ENCODE peak calls at places on chromosomes 5 and 9, in four cellular contexts. One of them, this sample, is unnamed. For H3K36me3, the result is how much of the 10 kb centered on the place peaks cover.

GRCh38 chr5:124634228-124634819 is 112.1 kb downstream of the ZNF608 start:
- DNase-seq in adrenal gland: no peak
- DNase-seq in aorta: no peak
- DNase-seq in K562: no peak
- DNase-seq in this sample: no peak

GRCh38 chr9:126605792-126606482 is 7.8 kb upstream of the LMX1B start:
- DNase-seq in adrenal gland: no peak
- DNase-seq in aorta: peak
- DNase-seq in K562: no peak
- DNase-seq in this sample: peak

GRCh38 chr9:70229026-70229425 is 29.8 kb upstream of the SMC5 start:
- DNase-seq in adrenal gland: no peak
- DNase-seq in aorta: no peak
- DNase-seq in K562: no peak
- DNase-seq in this sample: peak

GRCh38 chr5:90488791-90489190 is 14.1 kb downstream of the POLR3G start:
- DNase-seq in adrenal gland: no peak
- DNase-seq in aorta: no peak
- DNase-seq in K562: no peak
- DNase-seq in this sample: no peak

GRCh38 chr5:71600783-71601182 is 13.6 kb downstream of the MCCC2 start:
- DNase-seq in adrenal gland: no peak
- DNase-seq in aorta: no peak
- DNase-seq in K562: no peak
- DNase-seq in this sample: no peak

GRCh38 chr5:64195981-64196380 is 30.3 kb downstream of the RNF180 start:
- DNase-seq in adrenal gland: no peak
- DNase-seq in aorta: no peak
- DNase-seq in K562: no peak
- DNase-seq in this sample: no peak

GRCh38 chr5:174271316-174271715 is 225.8 kb downstream of the NSG2 start:
- DNase-seq in adrenal gland: no peak
- DNase-seq in aorta: no peak
- DNase-seq in K562: no peak
- DNase-seq in this sample: no peak

GRCh38 chr5:80216753-80217596 is 38.9 kb downstream of the SERINC5 start:
- DNase-seq in adrenal gland: peak
- DNase-seq in aorta: peak
- DNase-seq in K562: no peak
- DNase-seq in this sample: no peak

GRCh38 chr5:72358925-72359324 is 38.8 kb downstream of the PTCD2 start:
- DNase-seq in adrenal gland: no peak
- DNase-seq in aorta: no peak
- DNase-seq in K562: no peak
- DNase-seq in this sample: no peak

GRCh38 chr9:112059980-112060348 is 115.1 kb downstream of the SUSD1 start:
- DNase-seq in adrenal gland: no peak
- DNase-seq in aorta: no peak
- DNase-seq in K562: no peak
- DNase-seq in this sample: no peak

GRCh38 chr9:120830151-120830550 is 12.6 kb downstream of the PSMD5 start:
- DNase-seq in adrenal gland: no peak
- DNase-seq in aorta: no peak
- DNase-seq in K562: no peak
- DNase-seq in this sample: no peak

GRCh38 chr5:150009671-150010387 is 9.3 kb downstream of the HMGXB3 start:
- DNase-seq in adrenal gland: peak
- DNase-seq in aorta: no peak
- DNase-seq in K562: no peak
- DNase-seq in this sample: no peak

GRCh38 chr9:106596984-106597383 is 266.0 kb upstream of the ZNF462 start:
- DNase-seq in adrenal gland: no peak
- DNase-seq in aorta: no peak
- DNase-seq in K562: no peak
- DNase-seq in this sample: no peak

GRCh38 chr9:18795947-18796705 is 236.9 kb downstream of the SAXO1 start:
- DNase-seq in adrenal gland: no peak
- DNase-seq in aorta: no peak
- DNase-seq in K562: no peak
- DNase-seq in this sample: no peak

GRCh38 chr9:113545068-113545467 is 81.5 kb downstream of the RGS3 start:
- DNase-seq in adrenal gland: no peak
- DNase-seq in aorta: no peak
- DNase-seq in K562: no peak
- DNase-seq in this sample: no peak

GRCh38 chr5:95931118-95931833 is 30.4 kb downstream of the ELL2 start:
- DNase-seq in adrenal gland: no peak
- DNase-seq in aorta: no peak
- DNase-seq in K562: no peak
- DNase-seq in this sample: no peak

GRCh38 chr5:177367981-177368960 is 10.5 kb downstream of the RGS14 start:
- DNase-seq in adrenal gland: no peak
- DNase-seq in aorta: no peak
- DNase-seq in K562: no peak
- DNase-seq in this sample: peak

GRCh38 chr5:156326718-156327259 is at the start of gene SGCD:
- DNase-seq in adrenal gland: peak
- DNase-seq in aorta: peak
- DNase-seq in K562: no peak
- DNase-seq in this sample: peak

GRCh38 chr5:156329197-156329611 is 2.2 kb downstream of the SGCD start:
- DNase-seq in adrenal gland: no peak
- DNase-seq in aorta: no peak
- DNase-seq in K562: no peak
- DNase-seq in this sample: no peak

GRCh38 chr5:156328766-156329165 is 1.8 kb downstream of the SGCD start:
- DNase-seq in adrenal gland: no peak
- DNase-seq in aorta: no peak
- DNase-seq in K562: no peak
- DNase-seq in this sample: no peak

GRCh38 chr5:156327306-156327705 is 342 bp downstream of the SGCD start:
- DNase-seq in adrenal gland: no peak
- DNase-seq in aorta: no peak
- DNase-seq in K562: no peak
- DNase-seq in this sample: no peak

GRCh38 chr5:156328176-156328575 is 1.2 kb downstream of the SGCD start:
- DNase-seq in adrenal gland: no peak
- DNase-seq in aorta: no peak
- DNase-seq in K562: no peak
- DNase-seq in this sample: no peak
- H3K4me3 ChIP-seq in adrenal gland: no peak
- H3K4me3 ChIP-seq in aorta: peak
- H3K4me3 ChIP-seq in K562: no peak
- H3K4me3 ChIP-seq in this sample: no peak

GRCh38 chr5:640461-641330 is 28.6 kb downstream of the CEP72 start:
- DNase-seq in adrenal gland: no peak
- DNase-seq in aorta: peak
- DNase-seq in K562: no peak
- DNase-seq in this sample: no peak

GRCh38 chr5:639584-640213 is 27.6 kb downstream of the CEP72 start:
- DNase-seq in adrenal gland: no peak
- DNase-seq in aorta: peak
- DNase-seq in K562: no peak
- DNase-seq in this sample: no peak

GRCh38 chr5:637581-638450 is 25.7 kb downstream of the CEP72 start:
- DNase-seq in adrenal gland: no peak
- DNase-seq in aorta: peak
- DNase-seq in K562: no peak
- DNase-seq in this sample: no peak

GRCh38 chr5:638501-639252 is 26.5 kb downstream of the CEP72 start:
- DNase-seq in adrenal gland: no peak
- DNase-seq in aorta: peak
- DNase-seq in K562: no peak
- DNase-seq in this sample: no peak

GRCh38 chr5:639253-639530 is 27.1 kb downstream of the CEP72 start:
- DNase-seq in adrenal gland: no peak
- DNase-seq in aorta: no peak
- DNase-seq in K562: no peak
- DNase-seq in this sample: no peak
- H3K36me3 ChIP-seq in adrenal gland: under half
- H3K36me3 ChIP-seq in aorta: under half
- H3K36me3 ChIP-seq in K562: half or more
- H3K36me3 ChIP-seq in this sample: under half

DNA sequence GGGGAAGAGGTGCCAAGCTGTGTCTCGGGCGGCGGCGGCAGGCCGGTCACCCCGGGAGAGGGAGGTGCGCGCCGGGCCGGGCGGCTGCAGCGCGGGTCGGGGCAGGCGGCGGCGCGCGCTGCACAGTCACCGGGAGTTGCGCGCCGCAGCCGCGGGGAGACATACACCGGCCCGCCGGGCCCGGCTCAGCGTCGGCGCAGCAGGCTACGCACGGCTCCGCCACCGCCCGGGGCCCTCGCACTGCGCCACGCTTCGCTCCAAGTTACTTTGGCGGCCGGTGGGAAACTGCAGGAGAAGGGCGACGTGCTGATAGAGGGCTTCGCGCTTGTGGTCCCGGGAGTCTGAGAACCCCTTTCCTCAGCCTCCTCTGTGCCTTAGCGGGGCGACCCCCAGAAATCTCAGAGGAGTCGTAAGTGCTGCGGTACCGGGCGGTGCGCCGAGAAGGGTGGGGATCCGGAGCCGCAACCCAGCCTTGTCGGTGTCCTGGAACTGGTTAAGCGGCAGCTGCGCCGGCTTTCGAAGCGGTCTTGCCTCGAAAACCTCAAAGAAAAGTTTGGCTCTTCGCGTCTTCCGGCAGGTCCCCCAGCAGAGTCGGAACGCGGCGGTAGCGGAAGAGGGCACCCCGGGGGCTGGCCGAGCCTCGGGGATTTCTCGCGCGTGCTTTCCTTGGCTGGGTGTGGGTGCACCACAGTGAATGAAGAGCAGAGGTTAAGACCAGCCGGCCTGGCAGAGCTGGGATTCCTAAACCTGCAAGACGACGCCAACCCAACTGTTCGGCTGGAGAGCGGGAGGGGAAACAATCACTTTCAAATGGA is at the start of gene EFNA5:
- DNase-seq in adrenal gland: peak
- DNase-seq in aorta: peak
- DNase-seq in K562: no peak
- DNase-seq in this sample: peak
- H3K4me3 ChIP-seq in adrenal gland: peak
- H3K4me3 ChIP-seq in aorta: peak
- H3K4me3 ChIP-seq in K562: no peak
- H3K4me3 ChIP-seq in this sample: peak

GRCh38 chr9:131438190-131438589 is 44.3 kb downstream of the PRRC2B start:
- DNase-seq in adrenal gland: no peak
- DNase-seq in aorta: no peak
- DNase-seq in K562: no peak
- DNase-seq in this sample: no peak
- H3K36me3 ChIP-seq in adrenal gland: half or more
- H3K36me3 ChIP-seq in aorta: under half
- H3K36me3 ChIP-seq in K562: half or more
- H3K36me3 ChIP-seq in this sample: half or more

GRCh38 chr5:159073030-159073429 is 26.7 kb downstream of the EBF1 start:
- DNase-seq in adrenal gland: no peak
- DNase-seq in aorta: no peak
- DNase-seq in K562: no peak
- DNase-seq in this sample: no peak
- H3K4me3 ChIP-seq in adrenal gland: no peak
- H3K4me3 ChIP-seq in aorta: no peak
- H3K4me3 ChIP-seq in K562: no peak
- H3K4me3 ChIP-seq in this sample: no peak